ENCODE peak calls at places on chromosomes 11 and 22, in nine cellular contexts. N is H9, F is mucosa of descending colon, R is breast epithelium, P is astrocyte, W is cardiac muscle cell, M is suprapubic skin, E is pancreas, C is body of pancreas. D is an unnamed sample.

GRCh38 chr22:24176630-24177029 is 4.7 kb upstream of the SUSD2 start:
- DNase-seq in N (no peak), F (no peak), R (no peak), P (no peak), W (no peak), M (no peak), E (no peak), C (no peak), D (no peak)

GRCh38 chr11:73866586-73866996 is 10.1 kb downstream of the COA4 start:
- DNase-seq in N (no peak), F (no peak), R (no peak), P (peak; percentile 88), W (peak; percentile 91), M (no peak), E (no peak), C (no peak), D (no peak)

GRCh38 chr22:39244496-39245129 is at the start of gene PDGFB:
- DNase-seq in N (no peak), F (peak; percentile 61), R (no peak), P (no peak), W (peak; percentile 36), M (no peak), E (peak; percentile 67), C (peak; percentile 70), D (no peak)

GRCh38 chr22:23781533-23781932 is 5.2 kb upstream of the SMARCB1 start:
- DNase-seq in N (no peak), F (no peak), R (no peak), P (peak; percentile 33), W (no peak), M (peak; percentile 75), E (no peak), C (no peak), D (no peak)

GRCh38 chr22:22474733-22475132 is 33.8 kb downstream of the ZNF280B start:
- DNase-seq in N (no peak), F (no peak), R (no peak), P (no peak), W (no peak), M (no peak), E (no peak), C (no peak), D (no peak)

GRCh38 chr11:2583605-2583958 is 116.2 kb downstream of the KCNQ1OT1 start:
- DNase-seq in N (peak; percentile 20), F (no peak), R (no peak), P (no peak), W (no peak), M (no peak), E (no peak), C (peak; percentile 4), D (no peak)

GRCh38 chr11:75140269-75141138 is 10.4 kb upstream of the SLCO2B1 start:
- DNase-seq in N (peak; percentile 85), F (peak; percentile 87), R (peak; percentile 65), P (no peak), W (peak; percentile 49), M (peak; percentile 67), E (peak; percentile 45), C (peak; percentile 70), D (no peak)

GRCh38 chr11:75468534-75469340 is 35.7 kb upstream of the KLHL35 start:
- DNase-seq in N (no peak), F (no peak), R (no peak), P (peak; percentile 73), W (peak; percentile 93), M (no peak), E (no peak), C (peak; percentile 43), D (peak; percentile 17)

GRCh38 chr22:44847380-44847779 is 95.0 kb downstream of the ARHGAP8 start:
- DNase-seq in N (no peak), F (no peak), R (no peak), P (no peak), W (no peak), M (no peak), E (no peak), C (no peak), D (no peak)

GRCh38 chr11:107705027-107705426 is 6.8 kb downstream of the SLN start:
- DNase-seq in N (no peak), F (no peak), R (no peak), P (peak; percentile 97), W (peak; percentile 83), M (no peak), E (no peak), C (no peak), D (no peak)

GRCh38 chr22:17672417-17672991 is 33.9 kb downstream of the BCL2L13 start:
- DNase-seq in N (no peak), F (no peak), R (no peak), P (peak; percentile 81), W (no peak), M (no peak), E (no peak), C (no peak), D (no peak)

GRCh38 chr11:66317766-66318575 is 1.1 kb upstream of the CD248 start:
- DNase-seq in N (peak; percentile 66), F (no peak), R (no peak), P (no peak), W (peak; percentile 97), M (peak; percentile 90), E (no peak), C (peak; percentile 42), D (no peak)

GRCh38 chr11:78224506-78224905 is 35.8 kb downstream of the USP35 start:
- DNase-seq in N (no peak), F (no peak), R (no peak), P (no peak), W (no peak), M (peak; percentile 24), E (no peak), C (no peak), D (no peak)

GRCh38 chr22:42369250-42370041 is 62.8 kb downstream of the NFAM1 start:
- DNase-seq in N (peak; percentile 97), F (peak; percentile 93), R (peak; percentile 87), P (peak; percentile 83), W (peak; percentile 92), M (peak; percentile 94), E (peak; percentile 94), C (peak; percentile 95), D (peak; percentile 76)

GRCh38 chr22:35437038-35437437 is 37.1 kb downstream of the MCM5 start:
- DNase-seq in N (peak; percentile 79), F (no peak), R (no peak), P (no peak), W (no peak), M (no peak), E (no peak), C (no peak), D (no peak)

GRCh38 chr11:61183645-61184044 is 19.7 kb upstream of the PGA3 start:
- DNase-seq in N (no peak), F (no peak), R (no peak), P (no peak), W (no peak), M (no peak), E (no peak), C (no peak), D (no peak)

GRCh38 chr11:61176446-61176845 is 15.2 kb upstream of the VPS37C start:
- DNase-seq in N (no peak), F (no peak), R (no peak), P (no peak), W (no peak), M (no peak), E (no peak), C (no peak), D (no peak)

GRCh38 chr11:61186504-61186903 is 16.8 kb upstream of the PGA3 start:
- DNase-seq in N (no peak), F (no peak), R (no peak), P (no peak), W (no peak), M (no peak), E (no peak), C (no peak), D (no peak)

GRCh38 chr11:61181489-61181888 is 20.3 kb upstream of the VPS37C start:
- DNase-seq in N (no peak), F (no peak), R (no peak), P (no peak), W (no peak), M (no peak), E (no peak), C (no peak), D (no peak)
- TF ChIP-seq CTCF in N (no peak), F (no peak), R (no peak), P (no peak), W (no peak), M (no peak), E (no peak), C (no peak), D (no peak)

GRCh38 chr11:111764621-111765020 is 1.6 kb downstream of the PPP2R1B start:
- DNase-seq in N (no peak), F (no peak), R (no peak), P (no peak), W (no peak), M (no peak), E (no peak), C (no peak), D (no peak)
- H3K4me1 ChIP-seq in N (no peaks in the 10 kb centered on the region), F (peaks cover 8% of the 10 kb centered on the region), R (no peaks in the 10 kb centered on the region), P (peaks cover 10% of the 10 kb centered on the region), W (no peaks in the 10 kb centered on the region), M (peaks cover 30% of the 10 kb centered on the region), E (peaks cover 21% of the 10 kb centered on the region), C (peaks cover 58% of the 10 kb centered on the region), D (peaks cover 23% of the 10 kb centered on the region)

DNA sequence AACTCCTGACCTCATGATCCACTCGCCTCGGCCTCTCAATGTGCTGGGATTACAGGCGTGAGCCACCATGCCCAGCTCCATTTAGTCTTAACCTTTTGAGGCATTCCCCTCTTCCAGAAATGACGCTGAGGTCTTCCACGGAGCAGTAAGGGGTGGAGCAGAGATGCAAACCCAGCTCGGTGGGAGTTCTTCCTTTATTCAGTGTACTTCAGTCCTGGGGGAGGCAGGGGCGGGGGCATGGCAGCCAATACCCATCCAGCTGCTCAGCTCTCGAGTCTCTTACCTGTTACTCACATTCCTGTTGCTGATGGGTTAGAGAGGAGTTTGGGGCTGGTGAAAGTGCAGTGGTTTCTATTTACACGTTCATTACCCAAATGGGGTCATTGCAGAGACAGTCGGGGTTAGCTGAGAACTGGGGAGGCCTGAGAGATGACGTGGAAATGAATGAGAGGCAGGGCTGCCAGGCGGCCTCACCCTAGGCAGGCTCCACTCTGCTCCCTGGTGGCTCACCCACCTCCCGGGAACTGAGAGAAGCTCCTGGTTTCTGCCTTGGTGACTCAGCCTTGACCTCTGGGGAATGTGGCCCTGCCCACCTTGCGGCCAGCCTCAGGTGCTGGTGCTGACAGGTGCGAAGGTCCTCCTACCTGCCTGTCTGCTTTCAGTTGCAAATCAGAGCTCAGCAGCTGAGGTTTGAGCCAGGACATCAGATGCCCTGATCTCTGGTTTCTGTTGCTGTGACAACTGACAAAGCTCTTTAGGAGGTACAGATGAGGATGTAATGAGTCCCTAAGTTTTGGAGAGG is 13.4 kb upstream of the ST14 start:
- DNase-seq in N (peak; percentile 99), F (peak; percentile 81), R (peak; percentile 74), P (no peak), W (no peak), M (no peak), E (peak; percentile 68), C (peak; percentile 74), D (no peak)
- TF ChIP-seq CTCF in N (peak; percentile 62), F (no peak), R (no peak), P (no peak), W (peak; percentile 11), M (no peak), E (no peak), C (no peak), D (no peak)

DNA sequence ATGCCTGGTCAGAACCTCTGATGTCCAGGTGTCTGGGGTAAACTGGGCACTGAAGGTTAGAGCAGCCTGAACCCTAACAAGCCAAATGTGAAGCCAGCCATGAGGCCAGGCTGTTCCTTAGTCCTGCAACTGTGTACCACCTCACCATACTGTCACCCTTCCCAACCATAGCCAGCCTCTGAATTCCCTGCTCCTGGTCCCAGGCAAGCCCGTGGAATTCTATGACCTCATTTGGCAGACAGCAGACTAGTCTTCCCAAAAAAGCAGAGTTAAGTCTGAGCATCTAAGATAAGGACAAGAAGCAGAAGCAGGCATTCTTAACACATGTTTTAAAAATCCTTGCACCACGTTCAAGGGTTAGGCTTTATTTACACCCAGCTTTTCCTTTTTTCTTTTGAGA is 134.8 kb downstream of the C11orf58 start:
- DNase-seq in N (no peak), F (no peak), R (no peak), P (peak; percentile 36), W (peak; percentile 27), M (no peak), E (no peak), C (no peak), D (no peak)
- H3K4me1 ChIP-seq in N (peaks cover 4% of the 10 kb centered on the region), F (no peaks in the 10 kb centered on the region), R (no peaks in the 10 kb centered on the region), P (peaks cover 3% of the 10 kb centered on the region), W (peaks cover 66% of the 10 kb centered on the region), M (peaks cover 25% of the 10 kb centered on the region), E (no peaks in the 10 kb centered on the region), C (peaks cover 10% of the 10 kb centered on the region), D (no peaks in the 10 kb centered on the region)

D was measured in thoracic aorta.